ENCODE peak calls at places on chromosomes 13 and 19, in four cellular contexts. S is GM23248, P is stomach, I is AG09319. F is an unnamed sample.

GRCh38 chr13:30463820-30464495 is 1.8 kb downstream of the HMGB1 start:
- DNase-seq in P (peak), S (peak), I (no peak), F (peak)

GRCh38 chr19:40596608-40597328 is 4.4 kb upstream of the LTBP4 start:
- DNase-seq in I (no peak), P (peak), S (peak), F (peak)

GRCh38 chr13:41631296-41631965 is 174.1 kb downstream of the RGCC start:
- DNase-seq in S (peak), P (no peak), I (no peak), F (no peak)

GRCh38 chr19:42563352-42564210 is 31.1 kb downstream of the CEACAM8 start:
- DNase-seq in P (peak), S (peak), I (peak), F (peak)

GRCh38 chr19:37227996-37228395 is 10.0 kb downstream of the ZNF383 start:
- DNase-seq in P (no peak), I (no peak), S (peak), F (no peak)

GRCh38 chr19:57815247-57816075 is 748 bp upstream of the ZNF552 start:
- DNase-seq in S (no peak), P (peak), I (no peak), F (no peak)

GRCh38 chr13:110555601-110556223 is 5.8 kb downstream of the RAB20 start:
- DNase-seq in I (no peak), P (peak), S (no peak), F (no peak)

GRCh38 chr13:38417727-38418126 is 68.1 kb downstream of the UFM1 start:
- DNase-seq in P (no peak), S (peak), I (no peak), F (no peak)

GRCh38 chr13:59247166-59247565 is 916.6 kb downstream of the DIAPH3 start:
- DNase-seq in I (no peak), P (peak), S (no peak), F (no peak)

GRCh38 chr13:34521166-34521565 is 420.9 kb upstream of the NBEA start:
- DNase-seq in I (no peak), S (no peak), P (no peak), F (no peak)

GRCh38 chr19:3931041-3931440 is 1.8 kb upstream of the NMRK2 start:
- DNase-seq in S (no peak), I (no peak), P (peak), F (no peak)

GRCh38 chr19:38277969-38278680 is 13.8 kb downstream of the SPINT2 start:
- DNase-seq in I (peak), S (peak), P (peak), F (peak)

GRCh38 chr13:22915442-22916082 is 265.2 kb upstream of the SGCG start:
- DNase-seq in S (peak), P (peak), I (no peak), F (peak)

GRCh38 chr19:49840736-49841249 is 10.2 kb upstream of the PTOV1 start:
- DNase-seq in S (no peak), P (no peak), I (no peak), F (no peak)

GRCh38 chr19:58218899-58219298 is 9.8 kb upstream of the ZNF544 start:
- DNase-seq in P (no peak), S (peak), I (no peak), F (no peak)

GRCh38 chr19:15398501-15399233 is 19.1 kb upstream of the AKAP8 start:
- DNase-seq in I (no peak), P (no peak), S (no peak), F (no peak)

GRCh38 chr13:33494596-33495214 is 209.2 kb upstream of the STARD13 start:
- DNase-seq in I (no peak), S (peak), P (no peak), F (peak)

F was measured in AG20443.